ENCODE peak calls at places on chromosome 17, in nine cellular contexts. T is H9; N is amygdala; U is LNCaP clone FGC; E is T follicular helper cell; K is stimulated activated CD8-positive, alpha-beta memory T cell treated with anti-CD3 and anti-CD28 coated beads, Interleukin-15, amount 100 ng/mL, for 24 hours; M is GM23248; P is activated T-cell treated with anti-CD3 and anti-CD28 coated beads for 4 hours; C is head of caudate nucleus. F is an unnamed sample.

GRCh38 chr17:10612957-10613744 is 44.0 kb downstream of the MYH3 start:
- DNase-seq in M (peak), U (no peak), K (no peak), N (no peak), P (no peak), E (no peak), T (no peak), C (no peak), F (no peak)

GRCh38 chr17:80443916-80444708 is 29.1 kb downstream of the ENDOV start:
- DNase-seq in M (no peak), U (no peak), C (peak), E (no peak), T (peak), K (no peak), P (no peak), N (no peak), F (no peak)

GRCh38 chr17:74354123-74354522 is 7.5 kb downstream of the BTBD17 start:
- DNase-seq in U (no peak), M (peak), K (peak), E (peak), C (peak), T (peak), P (no peak), N (no peak), F (no peak)

GRCh38 chr17:78675836-78676235 is 98.6 kb upstream of the DNAH17 start:
- DNase-seq in K (no peak), T (no peak), U (no peak), M (no peak), C (no peak), E (no peak), P (no peak), N (no peak), F (no peak)

GRCh38 chr17:56715613-56716357 is 117.9 kb downstream of the C17orf67 start:
- DNase-seq in K (peak), M (peak), U (peak), C (peak), E (peak), P (peak), N (peak), T (peak), F (peak)

GRCh38 chr17:42281571-42282096 is 5.4 kb upstream of the STAT5B start:
- DNase-seq in K (no peak), C (no peak), E (no peak), U (no peak), T (peak), P (no peak), M (no peak), N (no peak), F (no peak)

GRCh38 chr17:68868708-68869107 is 86.5 kb downstream of the ABCA8 start:
- DNase-seq in M (no peak), U (peak), K (no peak), E (no peak), T (no peak), N (no peak), P (no peak), C (no peak), F (no peak)

GRCh38 chr17:73261952-73262675 is 434 bp upstream of the CPSF4L start:
- DNase-seq in C (peak), P (no peak), M (no peak), N (peak), K (no peak), U (no peak), E (no peak), T (no peak), F (peak)

GRCh38 chr17:29566473-29567361 is at the start of gene ABHD15:
- DNase-seq in N (peak), T (peak), C (peak), E (no peak), M (peak), U (no peak), K (no peak), P (peak), F (no peak)

GRCh38 chr17:52505601-52506000 is 347.1 kb upstream of the CA10 start:
- DNase-seq in M (no peak), T (no peak), K (no peak), E (no peak), U (no peak), N (no peak), P (no peak), C (no peak), F (no peak)

GRCh38 chr17:39863918-39864746 is at the start of gene IKZF3:
- DNase-seq in T (peak), K (peak), E (peak), C (no peak), M (peak), P (peak), U (peak), N (no peak), F (no peak)

GRCh38 chr17:6303664-6304063 is 131.3 kb downstream of the AIPL1 start:
- DNase-seq in K (no peak), P (no peak), E (no peak), T (peak), C (no peak), U (no peak), N (no peak), M (peak), F (no peak)

GRCh38 chr17:65172511-65173136 is 35.5 kb downstream of the RGS9 start:
- DNase-seq in E (no peak), M (no peak), K (no peak), P (no peak), C (no peak), N (no peak), T (no peak), U (no peak), F (no peak)

GRCh38 chr17:64983708-64984107 is 64.4 kb upstream of the LRRC37A3 start:
- DNase-seq in P (no peak), C (no peak), T (no peak), U (no peak), E (no peak), N (no peak), K (no peak), M (no peak), F (no peak)

GRCh38 chr17:49013311-49014205 is 16.4 kb downstream of the IGF2BP1 start:
- DNase-seq in U (no peak), E (no peak), P (no peak), M (peak), T (peak), C (no peak), N (no peak), K (no peak), F (no peak)

GRCh38 chr17:45367216-45367615 is 50.4 kb upstream of the MAP3K14 start:
- DNase-seq in M (no peak), C (no peak), T (peak), K (no peak), E (no peak), U (no peak), N (no peak), P (no peak), F (no peak)

GRCh38 chr17:79904865-79905264 is 65.6 kb upstream of the CBX4 start:
- DNase-seq in K (no peak), T (no peak), P (no peak), M (no peak), U (no peak), N (no peak), E (no peak), C (no peak), F (no peak)

GRCh38 chr17:18967806-18968744 is 16.1 kb downstream of the SLC5A10 start:
- DNase-seq in U (no peak), E (no peak), K (no peak), C (no peak), P (no peak), T (no peak), M (peak), N (no peak), F (no peak)

GRCh38 chr17:45170976-45171337 is 9.3 kb downstream of the HEXIM2 start:
- DNase-seq in C (peak), N (peak), M (peak), U (no peak), K (no peak), E (no peak), T (peak), P (no peak), F (no peak)

GRCh38 chr17:32529604-32530003 is 42.8 kb downstream of the CDK5R1 start:
- DNase-seq in M (no peak), T (no peak), N (no peak), K (no peak), U (no peak), P (no peak), E (no peak), C (no peak), F (no peak)

GRCh38 chr17:73717690-73718089 is 73.4 kb upstream of the SDK2 start:
- DNase-seq in C (no peak), T (no peak), P (no peak), U (no peak), M (no peak), N (no peak), E (no peak), K (no peak), F (no peak)

GRCh38 chr17:6862122-6862521 is 30.6 kb upstream of the TEKT1 start:
- DNase-seq in K (no peak), U (no peak), M (no peak), N (no peak), C (no peak), P (no peak), E (no peak), T (no peak), F (no peak)

GRCh38 chr17:792277-792676 is 10.1 kb downstream of the MRM3 start:
- DNase-seq in N (no peak), T (no peak), K (no peak), E (no peak), U (no peak), M (peak), P (no peak), C (no peak), F (no peak)

GRCh38 chr17:40554646-40555295 is 10.5 kb downstream of the CCR7 start:
- DNase-seq in P (no peak), E (no peak), K (no peak), M (no peak), N (no peak), T (peak), U (no peak), C (no peak), F (no peak)

GRCh38 chr17:82461827-82462524 is 3.4 kb downstream of the NARF start:
- DNase-seq in T (no peak), E (no peak), U (no peak), M (no peak), K (no peak), P (no peak), N (no peak), C (no peak), F (no peak)

GRCh38 chr17:59353936-59354755 is 22.7 kb downstream of the YPEL2 start:
- DNase-seq in E (no peak), T (no peak), M (no peak), N (no peak), P (no peak), K (no peak), U (no peak), C (no peak), F (no peak)

GRCh38 chr17:20961551-20961950 is 81.3 kb downstream of the USP22 start:
- DNase-seq in E (no peak), P (no peak), U (no peak), C (no peak), T (no peak), M (no peak), K (no peak), N (no peak), F (no peak)

F was measured in posterior cingulate gyrus.